ENCODE peak calls at places on chromosomes 2 and 18, in seven cellular contexts. O is HCT116, N is H1, D is GM12878, A is SK-N-SH, K is HepG2, Q is K562. Z is an unnamed sample.

GRCh38 chr2:132559921-132560320 is 110.1 kb downstream of the LYPD1 start:
- DNase-seq in D (no peak), Q (no peak), N (no peak), O (no peak), A (no peak), K (no peak), Z (no peak)

GRCh38 chr2:5365871-5366461 is 326.2 kb upstream of the SOX11 start:
- DNase-seq in A (peak), O (no peak), D (no peak), Q (peak), N (peak), K (peak), Z (peak)

GRCh38 chr18:77077836-77078456 is 54.6 kb downstream of the MBP start:
- DNase-seq in Q (no peak), O (no peak), N (no peak), D (no peak), A (no peak), K (no peak), Z (no peak)

GRCh38 chr2:230866704-230867561 is 2.2 kb downstream of the ITM2C start:
- DNase-seq in O (no peak), A (peak), Q (no peak), K (no peak), D (no peak), N (peak), Z (no peak)

GRCh38 chr2:144995482-144995881 is 475.6 kb upstream of the ZEB2 start:
- DNase-seq in O (no peak), A (no peak), D (no peak), K (no peak), Q (no peak), N (no peak), Z (no peak)

GRCh38 chr2:15939854-15940660 is at the start of gene MYCN:
- DNase-seq in O (no peak), Q (no peak), A (peak), N (peak), D (no peak), K (peak), Z (peak)

GRCh38 chr2:231691251-231691772 is 17.0 kb upstream of the PTMA start:
- DNase-seq in D (no peak), N (no peak), A (no peak), Q (no peak), O (no peak), K (no peak), Z (no peak)

GRCh38 chr2:83674050-83674449 is 785.0 kb downstream of the SUCLG1 start:
- DNase-seq in A (no peak), N (no peak), D (no peak), O (no peak), K (no peak), Q (no peak), Z (no peak)

GRCh38 chr2:9230881-9231280 is 24.3 kb downstream of the ASAP2 start:
- DNase-seq in O (no peak), A (no peak), K (no peak), N (no peak), Q (no peak), D (no peak), Z (no peak)

GRCh38 chr2:38128653-38129052 is 52.7 kb upstream of the CYP1B1 start:
- DNase-seq in D (peak), N (no peak), K (no peak), Q (no peak), A (no peak), O (no peak), Z (no peak)

GRCh38 chr2:86211033-86211795 is 12.0 kb downstream of the MRPL35 start:
- DNase-seq in Q (no peak), D (no peak), K (peak), O (no peak), N (no peak), A (no peak), Z (no peak)

DNA sequence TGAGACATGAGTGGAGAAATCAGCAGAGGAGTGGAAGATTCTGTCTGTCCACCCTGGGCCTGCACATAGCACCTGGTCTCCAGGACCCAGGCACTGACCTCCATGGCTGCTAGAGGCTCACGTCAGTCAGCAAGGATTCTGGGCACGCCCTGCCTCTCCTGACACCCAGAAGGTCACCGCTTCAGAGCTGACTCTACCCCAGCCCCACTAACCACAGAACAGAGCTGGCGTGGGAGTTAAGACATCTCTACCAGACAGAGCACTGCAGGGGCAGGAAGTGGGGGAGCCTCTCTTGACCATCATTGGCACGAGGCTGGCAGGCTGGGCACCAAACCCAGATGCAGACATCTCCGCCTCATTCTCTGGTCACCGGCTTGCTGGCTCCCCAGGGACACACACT is 3.0 kb downstream of the ADCY3 start:
- DNase-seq in Q (no peak), N (no peak), O (no peak), K (no peak), D (peak), A (no peak), Z (no peak)
- TF ChIP-seq JUND in Q (no peak), N (no peak), O (no peak), K (no peak), D (no peak), A (no peak), Z (no peak)

DNA sequence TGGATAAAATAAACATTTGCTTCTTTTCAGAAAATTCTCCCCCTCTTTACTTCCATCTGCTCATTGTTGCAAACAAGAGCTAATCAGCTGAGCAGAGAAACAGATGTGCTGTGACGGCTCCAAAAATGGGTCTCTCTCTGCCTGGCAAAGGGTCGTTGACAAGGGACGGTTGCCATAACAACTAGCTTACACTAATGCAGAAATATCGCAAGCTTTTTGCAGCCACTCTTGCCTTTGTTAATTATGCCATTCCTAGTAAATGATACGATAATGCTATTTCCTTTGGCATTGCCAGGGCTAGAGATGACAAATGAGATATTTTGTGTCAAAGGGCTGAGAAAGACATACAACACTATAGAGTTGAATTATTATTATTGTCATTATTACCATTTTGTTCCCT is 46.7 kb downstream of the MYO3B start:
- DNase-seq in A (peak), K (no peak), N (no peak), O (no peak), D (no peak), Q (no peak), Z (no peak)
- TF ChIP-seq JUND in A (no peak), K (no peak), N (no peak), O (no peak), D (no peak), Q (no peak), Z (no peak)

GRCh38 chr2:207617011-207617671 is 8.1 kb downstream of the METTL21A start:
- DNase-seq in K (no peak), N (peak), O (peak), D (no peak), Q (no peak), A (no peak), Z (no peak)

GRCh38 chr2:207621640-207622039 is 3.6 kb downstream of the METTL21A start:
- DNase-seq in D (no peak), N (no peak), O (no peak), Q (no peak), K (no peak), A (no peak), Z (no peak)

GRCh38 chr2:207619764-207620203 is 5.4 kb downstream of the METTL21A start:
- DNase-seq in Q (no peak), A (no peak), K (peak), D (no peak), N (no peak), O (no peak), Z (no peak)

GRCh38 chr2:207614824-207615223 is 10.4 kb downstream of the METTL21A start:
- DNase-seq in D (no peak), K (no peak), O (no peak), Q (no peak), N (no peak), A (no peak), Z (no peak)

GRCh38 chr2:207616185-207616584 is 9.0 kb downstream of the METTL21A start:
- DNase-seq in K (no peak), O (no peak), N (peak), Q (no peak), D (no peak), A (no peak), Z (no peak)
- TF ChIP-seq JUND in K (no peak), O (no peak), N (no peak), Q (no peak), D (no peak), A (no peak), Z (no peak)

DNA sequence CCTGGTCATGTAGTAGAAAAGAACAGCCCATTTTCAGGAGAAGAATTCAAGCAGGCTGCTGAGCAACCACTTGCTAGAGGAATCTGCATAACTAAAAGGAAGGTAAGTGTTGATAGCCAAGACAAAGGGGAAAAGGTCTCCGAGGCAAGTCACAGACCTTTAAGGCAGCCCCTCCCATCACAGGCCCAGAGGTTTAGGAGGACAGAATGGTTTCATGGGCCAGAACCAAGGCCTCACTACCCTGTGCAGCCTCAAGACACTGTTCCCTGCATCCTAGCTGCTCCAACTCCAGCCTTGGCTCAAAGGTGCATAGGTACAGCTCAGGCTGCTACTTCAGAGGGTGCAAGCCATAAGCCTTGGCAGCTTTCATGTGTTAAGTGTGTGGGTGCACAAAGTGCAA is 238.6 kb upstream of the CYP26B1 start:
- DNase-seq in Q (no peak), N (no peak), K (no peak), D (no peak), O (no peak), A (no peak), Z (no peak)
- TF ChIP-seq JUND in Q (no peak), N (no peak), K (no peak), D (no peak), O (no peak), A (no peak), Z (no peak)

DNA sequence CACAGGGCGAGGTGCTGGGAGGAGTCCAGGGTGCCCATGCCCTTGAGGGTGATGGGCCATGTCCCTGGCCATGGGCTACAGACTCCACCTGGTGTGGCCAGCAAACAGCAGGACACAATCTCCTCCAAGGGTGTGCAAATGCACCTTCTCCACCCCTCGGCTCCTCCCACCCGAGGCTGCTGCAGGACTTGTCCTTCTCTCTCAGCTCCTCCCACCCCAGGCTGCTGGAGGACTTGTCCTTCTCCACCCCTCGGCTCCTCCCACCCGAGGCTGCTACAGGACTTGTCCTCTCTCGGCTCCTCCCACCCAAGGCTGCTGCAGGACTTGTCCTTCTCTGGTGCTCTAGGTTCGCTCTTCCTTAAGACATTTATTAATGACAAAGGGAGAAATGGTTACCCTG is 57.3 kb upstream of the SNTG2 start:
- DNase-seq in Q (peak), N (peak), O (peak), K (no peak), D (no peak), A (no peak), Z (peak)
- TF ChIP-seq JUND in Q (no peak), N (no peak), O (no peak), K (no peak), D (no peak), A (no peak), Z (no peak)

GRCh38 chr18:2979027-2979570 is 33.8 kb downstream of the LPIN2 start:
- DNase-seq in N (no peak), O (no peak), K (no peak), Q (no peak), A (no peak), D (no peak), Z (no peak)
- TF ChIP-seq JUND in N (no peak), O (no peak), K (no peak), Q (no peak), A (no peak), D (no peak), Z (no peak)

DNA sequence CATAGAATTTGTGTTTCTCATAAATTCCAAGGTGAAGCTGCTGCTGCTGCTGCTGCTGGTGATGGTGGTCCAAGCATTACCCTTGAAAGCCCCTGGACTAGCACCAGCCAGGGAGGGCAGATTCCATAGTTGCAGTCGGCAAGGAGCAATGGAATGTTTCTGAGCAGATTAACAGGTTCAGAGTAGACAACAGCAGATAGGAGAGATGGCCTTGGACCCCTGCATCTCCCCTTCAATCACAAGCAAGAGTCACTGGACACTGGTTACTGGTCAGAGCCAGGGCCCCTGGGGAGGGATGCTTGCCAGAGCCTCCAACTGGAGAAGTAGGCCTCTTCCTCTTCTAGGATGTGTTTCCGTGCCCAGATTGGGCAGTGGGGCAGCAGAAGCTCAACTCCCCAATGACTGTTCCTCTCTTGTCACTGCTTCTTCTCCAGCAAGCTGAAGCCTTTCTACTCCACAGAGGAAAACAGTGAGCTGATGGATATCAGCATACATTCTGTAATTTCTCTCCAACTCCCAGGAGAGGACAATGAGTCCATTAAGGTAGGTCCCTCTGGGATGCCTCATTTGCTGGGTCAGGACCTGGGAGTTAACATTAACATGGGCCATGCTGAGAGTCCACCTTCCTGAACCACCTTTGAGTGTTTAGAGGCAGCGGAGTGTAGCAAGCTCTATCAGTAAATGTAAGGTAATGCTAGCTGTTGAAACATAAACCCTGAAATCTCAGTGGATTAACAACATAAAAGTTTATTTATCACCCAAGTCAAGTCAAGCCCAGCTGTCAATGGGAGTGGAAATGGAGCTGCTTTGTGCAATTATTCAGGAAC is 35.3 kb downstream of the MROH2A start:
- DNase-seq in O (no peak), Q (no peak), D (no peak), A (no peak), K (no peak), N (no peak), Z (no peak)
- TF ChIP-seq JUND in O (no peak), Q (no peak), D (no peak), A (no peak), K (no peak), N (no peak), Z (no peak)

GRCh38 chr2:163558286-163559009 is 177.4 kb downstream of the FIGN start:
- DNase-seq in K (no peak), D (no peak), Q (no peak), O (no peak), A (no peak), N (no peak), Z (no peak)
- TF ChIP-seq JUND in K (no peak), D (no peak), Q (no peak), O (no peak), A (no peak), N (no peak), Z (no peak)

GRCh38 chr2:156480376-156480775 is 44.2 kb downstream of the GPD2 start:
- DNase-seq in A (no peak), Q (no peak), O (no peak), D (no peak), N (no peak), K (no peak), Z (no peak)
- TF ChIP-seq JUND in A (no peak), Q (no peak), O (no peak), D (no peak), N (no peak), K (no peak), Z (no peak)

GRCh38 chr18:10406172-10406663 is 48.2 kb upstream of the APCDD1 start:
- DNase-seq in Q (no peak), D (no peak), O (no peak), A (no peak), N (no peak), K (no peak), Z (no peak)
- TF ChIP-seq JUND in Q (no peak), D (no peak), O (no peak), A (no peak), N (no peak), K (no peak), Z (no peak)

Z was measured in T47D.